ENCODE peak calls at places on chromosome 20, in ten cellular contexts. U is spleen, C is H1, X is suprapubic skin, W is GM12865, L is fibroblast of mammary gland, O is fibroblast of lung, Q is AG10803, B is lower lobe of right lung, T is BJ. F is an unnamed sample.

GRCh38 chr20:4555188-4555893 is 166.4 kb upstream of the PRND start:
- DNase-seq in O (peak), C (no peak), U (no peak), B (no peak), T (no peak), Q (peak), X (no peak), L (peak), W (no peak), F (no peak)

GRCh38 chr20:6575912-6576391 is 191.5 kb upstream of the BMP2 start:
- DNase-seq in X (no peak), T (no peak), U (no peak), O (peak), C (no peak), Q (no peak), B (no peak), W (peak), L (no peak), F (no peak)

GRCh38 chr20:47349365-47350180 is 6.9 kb downstream of the ZMYND8 start:
- DNase-seq in Q (peak), C (no peak), W (no peak), O (peak), X (no peak), U (no peak), L (no peak), B (no peak), T (no peak), F (no peak)

GRCh38 chr20:45981261-45981660 is 9.3 kb upstream of the ZNF335 start:
- DNase-seq in X (peak), Q (no peak), T (no peak), W (no peak), O (no peak), L (no peak), U (no peak), B (peak), C (no peak), F (no peak)

GRCh38 chr20:57440678-57441509 is 49.7 kb downstream of the RBM38 start:
- DNase-seq in L (peak), B (peak), Q (peak), X (peak), U (peak), C (no peak), T (no peak), W (no peak), O (peak), F (no peak)

GRCh38 chr20:48621256-48622078 is 206.3 kb downstream of the PREX1 start:
- DNase-seq in X (no peak), T (no peak), C (no peak), W (no peak), Q (peak), U (peak), O (peak), B (peak), L (no peak), F (no peak)

GRCh38 chr20:32462900-32463641 is 104.9 kb downstream of the ASXL1 start:
- DNase-seq in U (peak), X (no peak), C (no peak), Q (no peak), W (no peak), B (no peak), L (no peak), T (no peak), O (no peak), F (no peak)

GRCh38 chr20:33020278-33021161 is 10.9 kb upstream of the BPIFB6 start:
- DNase-seq in W (no peak), O (no peak), X (no peak), U (peak), B (no peak), C (no peak), L (no peak), Q (no peak), T (no peak), F (no peak)

GRCh38 chr20:23106271-23106851 is 20.2 kb upstream of the CD93 start:
- DNase-seq in O (no peak), L (no peak), C (no peak), W (no peak), U (peak), T (no peak), X (no peak), B (no peak), Q (no peak), F (no peak)

GRCh38 chr20:57619053-57619831 is 984 bp downstream of the ZBP1 start:
- DNase-seq in T (no peak), B (peak), O (no peak), X (no peak), U (peak), C (no peak), W (peak), Q (no peak), L (no peak), F (no peak)

GRCh38 chr20:51249781-51250180 is 226.9 kb upstream of the KCNG1 start:
- DNase-seq in W (no peak), T (no peak), U (no peak), X (no peak), B (no peak), L (no peak), C (no peak), Q (no peak), O (no peak), F (no peak)

GRCh38 chr20:10316582-10316981 is 98.0 kb downstream of the SNAP25 start:
- DNase-seq in B (no peak), C (no peak), L (no peak), X (no peak), O (no peak), W (peak), Q (no peak), U (no peak), T (no peak), F (no peak)

GRCh38 chr20:39049684-39050554 is 87.8 kb downstream of the DHX35 start:
- DNase-seq in U (peak), C (peak), O (peak), X (peak), T (no peak), L (peak), W (peak), B (peak), Q (peak), F (peak)

GRCh38 chr20:20017852-20018245 is 687 bp downstream of the NAA20 start:
- DNase-seq in X (no peak), B (no peak), C (no peak), O (peak), U (no peak), L (no peak), W (peak), T (no peak), Q (no peak), F (no peak)

GRCh38 chr20:48928832-48929725 is 7.6 kb downstream of the ARFGEF2 start:
- DNase-seq in X (no peak), T (peak), B (no peak), Q (peak), O (peak), C (no peak), W (no peak), L (no peak), U (no peak), F (peak)

GRCh38 chr20:37777556-37777955 is 83.7 kb downstream of the CTNNBL1 start:
- DNase-seq in U (no peak), X (no peak), O (peak), W (no peak), B (no peak), L (peak), C (no peak), Q (peak), T (no peak), F (no peak)

GRCh38 chr20:34022154-34022842 is 28.6 kb downstream of the RALY start:
- DNase-seq in T (no peak), Q (no peak), X (no peak), W (peak), O (no peak), C (no peak), U (no peak), B (no peak), L (peak), F (no peak)
- TF ChIP-seq CTCF in T (peak), Q (peak), X (no peak), W (peak), O (no peak), C (peak), U (peak), B (peak), L (peak), F (peak)

DNA sequence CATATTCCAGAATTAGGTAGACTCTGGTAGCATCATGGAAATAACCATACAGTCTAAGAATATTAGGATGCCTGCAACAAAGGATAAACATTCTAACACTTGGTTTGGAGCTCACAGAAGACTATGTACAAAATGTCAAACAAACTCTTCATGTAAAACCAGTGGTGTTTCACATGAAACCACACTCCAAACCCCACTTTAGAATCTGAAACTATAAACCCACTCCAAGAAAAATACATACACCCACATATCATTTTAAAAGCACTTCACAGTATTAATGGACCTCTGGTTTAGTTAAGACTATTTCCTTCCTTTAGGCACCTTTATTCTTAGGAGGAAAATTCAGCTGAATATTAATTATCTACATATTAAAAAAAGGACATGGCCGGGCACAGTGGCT is 10.5 kb downstream of the AURKA start:
- DNase-seq in X (no peak), O (no peak), L (no peak), B (no peak), W (no peak), C (no peak), T (no peak), U (no peak), Q (no peak), F (no peak)
- H3K4me3 ChIP-seq in X (no peak), O (no peak), L (no peak), B (no peak), W (no peak), C (no peak), T (no peak), U (no peak), Q (no peak), F (no peak)

GRCh38 chr20:53957421-53958172 is 112.8 kb downstream of the BCAS1 start:
- DNase-seq in L (peak), Q (peak), W (no peak), T (no peak), C (no peak), B (no peak), O (peak), X (no peak), U (no peak), F (no peak)
- TF ChIP-seq CTCF in L (peak), Q (peak), W (no peak), T (no peak), C (no peak), B (no peak), O (no peak), X (no peak), U (no peak), F (peak)

GRCh38 chr20:53581444-53582311 is 12.0 kb downstream of the ZNF217 start:
- DNase-seq in U (peak), C (no peak), O (no peak), B (peak), T (no peak), X (peak), W (peak), Q (no peak), L (no peak), F (no peak)

GRCh38 chr20:53582574-53583351 is 10.9 kb downstream of the ZNF217 start:
- DNase-seq in X (peak), T (peak), Q (peak), W (peak), O (peak), U (no peak), B (no peak), L (peak), C (no peak), F (peak)

DNA sequence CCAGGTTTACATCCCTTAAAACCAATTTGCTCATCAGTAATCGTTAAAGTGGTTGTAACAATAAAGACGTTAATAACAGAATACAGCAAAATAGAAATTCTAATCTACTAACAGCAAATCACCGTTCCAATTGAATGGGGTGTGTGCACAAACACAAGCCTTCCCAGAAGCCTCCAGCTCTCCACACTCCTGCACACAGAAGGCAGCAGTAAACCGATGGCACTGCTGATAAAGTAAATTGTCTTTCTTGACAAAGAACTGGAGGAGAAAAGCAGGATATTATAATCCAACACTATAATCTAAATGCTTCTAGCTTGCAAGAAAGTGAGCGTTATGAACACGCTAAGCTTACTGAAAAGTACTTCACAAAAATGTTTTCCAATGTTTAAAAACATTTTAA is 7.0 kb downstream of the ZNF217 start:
- DNase-seq in B (no peak), T (no peak), Q (no peak), O (no peak), L (no peak), C (no peak), X (no peak), U (no peak), W (no peak), F (no peak)
- H3K4me3 ChIP-seq in B (peak), T (no peak), Q (no peak), O (no peak), L (no peak), C (no peak), X (no peak), U (no peak), W (peak), F (no peak)

GRCh38 chr20:24437322-24438090 is 31.9 kb upstream of the SYNDIG1 start:
- DNase-seq in W (no peak), Q (no peak), L (no peak), U (no peak), C (no peak), X (no peak), T (no peak), O (no peak), B (no peak), F (no peak)

GRCh38 chr20:24431650-24432049 is 37.8 kb upstream of the SYNDIG1 start:
- DNase-seq in W (no peak), Q (no peak), T (no peak), L (no peak), C (no peak), O (no peak), U (no peak), X (no peak), B (no peak), F (no peak)

GRCh38 chr20:24432057-24432456 is 37.4 kb upstream of the SYNDIG1 start:
- DNase-seq in W (no peak), Q (no peak), T (no peak), B (no peak), U (no peak), O (no peak), L (no peak), C (no peak), X (no peak), F (no peak)
- TF ChIP-seq CTCF in W (no peak), Q (no peak), T (no peak), B (no peak), U (no peak), O (no peak), L (no peak), C (peak), X (no peak), F (no peak)

DNA sequence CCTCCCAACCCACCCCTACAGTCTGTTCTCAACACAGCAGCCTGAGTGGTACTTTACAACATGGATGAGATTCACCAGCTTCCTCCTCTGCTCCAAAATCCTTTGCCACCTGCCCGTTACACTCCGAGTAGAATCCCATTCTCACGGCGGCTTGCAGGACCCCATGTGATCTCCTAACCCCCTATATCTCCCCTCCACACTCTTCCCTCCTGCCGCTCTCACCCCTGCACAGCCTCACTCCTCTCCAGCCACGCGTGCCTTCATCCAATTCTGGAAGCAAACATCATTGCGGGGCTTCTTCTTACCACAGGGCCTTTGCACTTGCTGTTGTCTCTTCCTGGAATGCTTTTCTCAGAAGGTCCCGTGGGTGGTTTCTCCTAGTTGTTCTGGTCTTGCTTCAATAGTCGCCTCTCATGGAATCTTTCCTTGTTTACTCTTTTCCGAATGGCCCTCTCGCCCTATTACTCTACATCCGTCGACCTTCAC is 472.3 kb downstream of the CDH26 start:
- DNase-seq in W (no peak), B (no peak), L (no peak), O (no peak), C (no peak), X (no peak), Q (no peak), T (no peak), U (no peak), F (no peak)
- H3K4me3 ChIP-seq in W (no peak), B (no peak), L (no peak), O (no peak), C (no peak), X (no peak), Q (no peak), T (no peak), U (no peak), F (no peak)

GRCh38 chr20:43726333-43726732 is 469 bp downstream of the GTSF1L start:
- DNase-seq in W (no peak), B (no peak), U (no peak), X (no peak), O (no peak), T (no peak), L (no peak), Q (no peak), C (no peak), F (no peak)

GRCh38 chr20:43725666-43726065 is 1.1 kb downstream of the GTSF1L start:
- DNase-seq in X (no peak), Q (peak), U (no peak), C (no peak), W (no peak), T (no peak), O (no peak), L (no peak), B (no peak), F (no peak)

GRCh38 chr20:43726811-43727338 is at the start of gene GTSF1L:
- DNase-seq in C (no peak), X (no peak), Q (peak), O (peak), T (no peak), U (no peak), L (peak), W (no peak), B (no peak), F (no peak)

GRCh38 chr20:43728686-43729255 is 2.0 kb upstream of the GTSF1L start:
- DNase-seq in X (no peak), T (no peak), W (no peak), Q (no peak), O (no peak), B (no peak), U (no peak), C (no peak), L (no peak), F (no peak)

GRCh38 chr20:43727980-43728590 is 1.3 kb upstream of the GTSF1L start:
- DNase-seq in T (no peak), Q (no peak), O (no peak), X (no peak), L (no peak), U (no peak), C (no peak), B (no peak), W (peak), F (no peak)
- TF ChIP-seq CTCF in T (no peak), Q (no peak), O (no peak), X (no peak), L (no peak), U (no peak), C (no peak), B (no peak), W (no peak), F (no peak)

DNA sequence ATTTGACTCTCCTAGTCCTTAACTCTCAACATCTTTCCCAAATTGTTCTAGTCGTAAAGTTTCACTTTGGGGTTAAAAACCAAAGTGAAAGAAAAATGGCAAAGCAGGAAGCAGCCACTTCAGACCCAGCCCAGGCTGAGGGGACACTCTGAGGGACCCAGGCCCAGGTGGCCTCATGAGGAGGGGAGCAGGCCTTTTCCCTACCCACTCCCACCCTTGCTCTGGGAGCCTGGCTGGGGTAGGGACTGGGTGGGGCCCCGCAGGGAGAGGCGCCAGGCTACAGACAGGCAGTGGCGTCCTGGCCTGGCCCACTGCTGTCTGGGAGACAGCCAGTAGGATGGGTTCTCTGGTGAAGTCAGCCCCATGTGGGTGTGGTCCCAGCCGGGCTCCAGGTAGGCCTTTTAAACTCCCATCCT is 68.7 kb upstream of the MYL9 start:
- DNase-seq in U (peak), Q (no peak), C (no peak), B (peak), W (no peak), T (no peak), L (no peak), X (peak), O (peak), F (no peak)
- H3K4me3 ChIP-seq in U (peak), Q (peak), C (no peak), B (peak), W (no peak), T (peak), L (no peak), X (peak), O (no peak), F (no peak)

F was measured in retinal pigment epithelial cell.